ENCODE peak calls at places on chromosomes 3 and 15, in five cellular contexts. I is mesothelial cell of epicardium, Z is fibroblast of pulmonary artery, U is pancreas, M is kidney. G is an unnamed sample.

GRCh38 chr3:164794099-164794498 is 284.2 kb downstream of the SI start:
- DNase-seq in I (no peak), U (no peak), Z (no peak), M (no peak), G (no peak)

GRCh38 chr3:13546667-13547171 is 2.2 kb upstream of the FBLN2 start:
- DNase-seq in I (peak), M (peak), Z (peak), U (no peak), G (peak)

GRCh38 chr3:43159496-43160255 is 53.8 kb upstream of the POMGNT2 start:
- DNase-seq in U (no peak), Z (no peak), I (no peak), M (no peak), G (no peak)

GRCh38 chr15:33226559-33227181 is 32.2 kb upstream of the FMN1 start:
- DNase-seq in I (no peak), U (peak), M (no peak), Z (no peak), G (no peak)

GRCh38 chr15:89129123-89129815 is 41.0 kb downstream of the ABHD2 start:
- DNase-seq in U (peak), Z (peak), I (peak), M (no peak), G (no peak)

GRCh38 chr15:101000271-101000681 is 81.1 kb downstream of the LRRK1 start:
- DNase-seq in U (no peak), M (no peak), I (no peak), Z (peak), G (peak)

GRCh38 chr3:170355738-170356595 is 1.5 kb upstream of the SKIL start:
- DNase-seq in Z (peak), U (peak), M (peak), I (peak), G (no peak)

GRCh38 chr3:102400142-102400541 is 34.7 kb upstream of the ZPLD1 start:
- DNase-seq in M (no peak), U (no peak), Z (no peak), I (no peak), G (no peak)

GRCh38 chr3:32899265-32899664 is 52.2 kb upstream of the CCR4 start:
- DNase-seq in M (no peak), U (no peak), Z (no peak), I (no peak), G (no peak)
- TF ChIP-seq CTCF in M (no peak), U (no peak), Z (no peak), I (no peak), G (no peak)

GRCh38 chr15:78810003-78810376 is 1.3 kb downstream of the ADAMTS7 start:
- DNase-seq in U (no peak), I (no peak), Z (no peak), M (no peak), G (no peak)

GRCh38 chr15:78811124-78811824 is at the start of gene ADAMTS7:
- DNase-seq in I (peak), M (peak), Z (peak), U (peak), G (peak)

GRCh38 chr15:78808550-78808949 is 2.7 kb downstream of the ADAMTS7 start:
- DNase-seq in M (no peak), I (no peak), Z (peak), U (no peak), G (peak)

GRCh38 chr15:78810377-78811123 is 714 bp downstream of the ADAMTS7 start:
- DNase-seq in M (peak), I (peak), U (peak), Z (peak), G (peak)

DNA sequence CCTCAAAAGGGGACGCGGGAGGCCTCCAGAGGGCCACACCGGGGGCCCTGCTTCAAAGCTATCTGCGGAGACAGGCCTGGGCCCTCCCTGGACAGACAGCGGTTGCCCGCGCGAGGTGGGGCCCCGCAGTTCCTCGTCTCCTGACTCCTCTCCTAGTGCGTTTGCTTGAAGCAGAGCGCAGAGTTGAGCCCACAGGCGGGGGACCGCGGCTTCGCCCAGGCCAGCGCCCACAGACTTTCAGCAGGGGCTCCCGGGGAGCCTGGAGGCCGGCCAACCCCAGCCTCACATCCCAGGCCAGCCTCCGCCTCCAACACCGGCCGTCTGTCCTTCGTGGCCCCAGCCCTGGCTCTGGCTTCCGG is 540 bp upstream of the ADAMTS7 start:
- DNase-seq in I (peak), M (peak), U (no peak), Z (peak), G (no peak)
- TF ChIP-seq CTCF in I (no peak), M (no peak), U (no peak), Z (no peak), G (no peak)

GRCh38 chr15:69854521-69855171 is 243.1 kb downstream of the TLE3 start:
- DNase-seq in Z (peak), M (no peak), U (no peak), I (no peak), G (no peak)
- TF ChIP-seq CTCF in Z (no peak), M (no peak), U (no peak), I (no peak), G (peak)

GRCh38 chr3:6994081-6994668 is 133.3 kb downstream of the GRM7 start:
- DNase-seq in U (no peak), I (no peak), Z (peak), M (no peak), G (peak)
- TF ChIP-seq CTCF in U (no peak), I (no peak), Z (no peak), M (peak), G (no peak)

DNA sequence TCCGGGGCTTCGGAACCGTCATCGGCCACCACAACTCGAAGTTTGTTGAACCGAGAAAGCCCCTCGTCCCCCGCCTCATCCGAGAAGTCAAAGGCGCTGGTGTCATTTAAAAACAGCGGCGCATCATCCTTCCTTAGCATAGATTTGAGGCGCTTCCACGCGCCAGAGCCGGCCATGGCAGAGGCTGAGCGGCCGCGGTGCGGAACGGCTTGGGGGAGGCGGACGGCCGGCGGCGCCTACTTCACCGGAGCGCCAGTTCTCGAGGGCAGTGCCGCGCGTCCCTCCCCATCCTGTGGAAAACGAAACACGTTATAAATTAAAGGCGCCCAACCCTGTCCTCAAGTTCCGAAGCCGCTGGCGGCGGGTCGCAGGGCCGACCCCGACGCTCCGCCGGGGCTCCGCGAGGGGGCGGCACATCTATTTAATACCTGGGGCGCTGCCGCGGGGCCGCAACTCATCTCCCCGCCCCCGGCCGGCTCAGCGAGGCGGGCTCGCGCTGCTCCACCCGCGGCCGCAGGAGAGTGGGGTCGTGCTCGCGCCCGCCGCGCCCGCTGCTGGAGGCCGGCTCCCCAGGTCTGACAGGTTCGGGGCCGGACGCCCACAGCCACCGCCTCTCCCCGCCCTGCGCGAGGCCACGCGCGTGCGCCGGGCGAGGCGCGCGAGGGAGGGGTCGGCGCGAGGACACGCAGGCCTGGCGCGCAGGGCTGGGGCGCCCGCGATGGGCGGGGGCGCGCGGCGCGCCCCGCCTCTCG is at the start of gene SLC30A4:
- DNase-seq in Z (peak), I (peak), M (peak), U (peak), G (peak)
- TF ChIP-seq CTCF in Z (peak), I (no peak), M (peak), U (no peak), G (peak)

GRCh38 chr3:60948488-60948887 is 302.8 kb downstream of the FHIT start:
- DNase-seq in Z (peak), M (no peak), I (no peak), U (no peak), G (no peak)
- TF ChIP-seq CTCF in Z (no peak), M (no peak), I (no peak), U (no peak), G (peak)

DNA sequence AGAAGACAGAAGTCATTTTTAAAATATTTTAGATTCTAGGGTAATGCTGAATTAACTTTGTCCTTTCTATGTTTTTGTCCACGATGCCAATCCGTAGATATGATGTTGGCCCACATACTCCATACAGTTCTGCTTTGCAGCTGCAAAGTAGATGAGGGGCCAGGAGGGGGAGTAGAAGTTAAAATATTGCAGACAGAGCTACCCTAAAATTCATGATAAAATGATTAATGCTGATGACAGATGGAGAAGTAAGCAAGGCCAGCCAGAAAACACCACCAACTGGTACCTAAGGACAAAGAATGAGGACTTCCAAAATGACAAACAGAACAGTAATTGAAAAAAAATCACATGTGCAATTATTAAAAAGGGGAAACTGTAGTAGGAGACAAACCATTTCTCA is 756.6 kb upstream of the ARPP21 start:
- DNase-seq in Z (peak), M (no peak), U (no peak), I (no peak), G (no peak)
- TF ChIP-seq CTCF in Z (peak), M (no peak), U (no peak), I (no peak), G (no peak)

GRCh38 chr3:9934235-9934621 is 594 bp downstream of the CRELD1 start:
- DNase-seq in Z (no peak), I (no peak), M (no peak), U (peak), G (no peak)
- TF ChIP-seq CTCF in Z (peak), I (no peak), M (peak), U (no peak), G (peak)

GRCh38 chr15:71125831-71126453 is 10.7 kb downstream of the THSD4 start:
- DNase-seq in I (no peak), U (no peak), Z (no peak), M (no peak), G (no peak)
- TF ChIP-seq CTCF in I (no peak), U (no peak), Z (peak), M (no peak), G (peak)

DNA sequence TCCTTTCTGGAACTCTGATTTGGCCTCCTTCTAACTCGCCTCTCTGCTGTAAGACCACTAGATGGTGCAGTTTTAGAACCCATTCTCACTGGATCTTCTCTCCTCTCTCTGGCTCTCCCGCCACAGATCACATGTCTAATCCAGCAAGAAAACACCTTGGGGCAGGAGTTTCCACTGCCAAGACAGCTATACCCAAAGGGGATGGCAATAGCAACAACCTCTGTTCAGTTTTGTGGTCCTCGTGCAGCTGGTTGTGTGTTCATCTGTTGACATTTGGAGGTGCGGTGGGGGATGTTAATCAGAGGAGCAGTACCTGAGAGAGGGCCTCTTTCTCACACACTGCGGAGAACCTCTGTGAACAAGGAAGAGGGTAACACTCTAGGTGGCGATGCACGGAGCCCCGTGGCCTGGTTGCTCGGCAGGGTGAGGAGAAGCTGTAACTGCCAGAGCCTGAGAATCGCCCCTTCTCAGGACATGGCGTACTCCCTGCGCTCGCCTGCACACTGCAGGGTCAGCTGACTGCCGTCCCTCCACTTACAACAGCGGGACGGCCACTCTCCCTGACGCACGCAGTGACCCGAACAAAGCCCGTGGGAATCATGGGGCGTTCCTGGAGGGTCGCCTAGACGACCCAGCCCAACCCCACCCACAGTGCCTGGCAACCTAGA is at the start of gene TEX55:
- DNase-seq in M (no peak), I (no peak), U (no peak), Z (peak), G (peak)
- TF ChIP-seq CTCF in M (peak), I (no peak), U (peak), Z (peak), G (peak)